ENCODE peak calls at places on chromosomes 1 and 21, in six cellular contexts. S is osteoblast, D is OCI-LY7, F is ascending aorta, R is heart right ventricle, C is cardiac muscle cell. Y is an unnamed sample. For H3K36me3 and H3K4me1, the result is how much of the 10 kb centered on the place peaks cover.

GRCh38 chr1:49085079-49085478 is 308.4 kb upstream of the BEND5 start:
- DNase-seq in S (no peak), D (no peak), F (no peak), R (no peak), C (no peak), Y (no peak)

GRCh38 chr1:42228938-42229337 is 64.4 kb upstream of the GUCA2A start:
- DNase-seq in S (no peak), D (no peak), F (no peak), R (no peak), C (no peak), Y (no peak)

GRCh38 chr1:150628766-150629114 is 672 bp downstream of the ENSA start:
- DNase-seq in S (no peak), D (no peak), F (no peak), R (no peak), C (no peak), Y (no peak)

GRCh38 chr1:53266038-53266437 is 27.7 kb upstream of the MAGOH start:
- DNase-seq in S (no peak), D (peak), F (no peak), R (no peak), C (no peak), Y (no peak)

GRCh38 chr1:11072216-11072917 is 12.5 kb upstream of the SRM start:
- DNase-seq in S (peak), D (peak), F (no peak), R (no peak), C (no peak), Y (no peak)

GRCh38 chr1:182625716-182626504 is 21.7 kb upstream of the RGS16 start:
- DNase-seq in S (no peak), D (no peak), F (no peak), R (no peak), C (no peak), Y (no peak)

GRCh38 chr1:29772584-29772983 is 536.3 kb downstream of the PTPRU start:
- DNase-seq in S (no peak), D (no peak), F (no peak), R (no peak), C (no peak), Y (no peak)

GRCh38 chr1:17462677-17463076 is 23.2 kb upstream of the RCC2 start:
- DNase-seq in S (no peak), D (no peak), F (no peak), R (no peak), C (no peak), Y (no peak)

DNA sequence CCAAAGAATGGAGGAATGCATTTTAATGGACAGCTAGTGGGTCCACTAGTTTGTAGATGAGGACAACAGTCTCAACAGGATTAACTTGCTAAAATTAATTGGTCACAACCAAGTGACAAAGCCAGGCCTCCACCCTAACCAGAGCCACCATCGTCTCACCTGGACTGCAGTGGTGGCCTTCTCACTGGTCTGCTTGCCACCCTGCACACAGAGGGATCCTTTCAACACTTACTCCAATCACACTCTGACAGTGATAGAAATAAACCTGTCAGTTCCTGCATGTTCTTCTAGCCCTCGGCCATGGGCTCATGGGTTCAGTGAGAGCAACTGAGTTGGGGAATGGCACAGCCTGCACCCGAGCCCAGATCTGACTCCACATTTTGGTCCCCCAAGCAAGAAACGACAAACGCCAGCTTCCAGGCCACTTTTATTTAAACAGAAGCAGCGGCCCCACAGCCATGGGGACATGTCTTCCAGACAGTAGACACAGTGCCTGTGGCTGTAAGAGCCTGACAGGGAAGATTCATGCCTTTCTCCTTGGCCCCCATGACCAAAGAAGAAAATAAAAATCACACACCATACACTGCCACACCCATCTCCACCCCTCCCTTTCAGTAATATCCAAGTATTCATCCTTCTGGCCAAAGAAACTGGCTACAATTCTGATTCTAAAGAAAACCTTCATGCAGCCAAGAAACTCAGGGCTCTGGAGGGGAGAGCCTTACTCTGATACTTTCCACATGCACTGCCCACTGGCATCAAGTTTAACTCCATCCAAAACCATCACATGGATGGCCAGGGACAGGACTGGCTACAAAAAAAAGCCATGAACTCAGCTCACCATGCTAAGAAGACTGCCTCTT is 37.5 kb downstream of the DHCR24 start:
- DNase-seq in S (no peak), D (no peak), F (no peak), R (no peak), C (no peak), Y (no peak)
- H3K36me3 ChIP-seq in S (under half), D (half or more), F (under half), R (under half), C (under half), Y (under half)

DNA sequence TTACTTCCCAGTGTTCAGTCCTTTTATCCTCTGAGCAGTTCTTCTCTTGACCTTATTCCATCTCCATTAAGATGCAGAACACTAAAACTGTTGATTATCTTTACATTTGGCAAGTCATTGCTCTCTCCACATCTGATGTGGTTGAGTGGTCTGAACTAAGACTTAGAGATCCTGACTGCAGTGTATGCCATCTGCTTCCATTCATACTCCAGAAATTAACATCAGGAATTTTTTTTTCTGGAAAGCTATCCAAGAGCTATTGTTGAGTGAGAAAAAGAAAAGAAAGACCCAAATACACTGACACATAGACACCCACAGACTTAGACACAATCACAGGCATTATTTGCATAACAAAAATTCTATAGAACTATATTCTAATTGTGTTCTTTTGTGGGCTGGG is 3.7 kb upstream of the TRIM62 start:
- DNase-seq in S (no peak), D (no peak), F (no peak), R (no peak), C (no peak), Y (no peak)
- H3K4me1 ChIP-seq in S (under half), D (under half), F (under half), R (under half), C (under half), Y (under half)

GRCh38 chr1:99648107-99648506 is 2.2 kb downstream of the PALMD start:
- DNase-seq in S (no peak), D (no peak), F (no peak), R (peak), C (no peak), Y (peak)
- TF ChIP-seq CTCF in S (peak), D (peak), F (no peak), R (no peak), C (no peak), Y (peak)

DNA sequence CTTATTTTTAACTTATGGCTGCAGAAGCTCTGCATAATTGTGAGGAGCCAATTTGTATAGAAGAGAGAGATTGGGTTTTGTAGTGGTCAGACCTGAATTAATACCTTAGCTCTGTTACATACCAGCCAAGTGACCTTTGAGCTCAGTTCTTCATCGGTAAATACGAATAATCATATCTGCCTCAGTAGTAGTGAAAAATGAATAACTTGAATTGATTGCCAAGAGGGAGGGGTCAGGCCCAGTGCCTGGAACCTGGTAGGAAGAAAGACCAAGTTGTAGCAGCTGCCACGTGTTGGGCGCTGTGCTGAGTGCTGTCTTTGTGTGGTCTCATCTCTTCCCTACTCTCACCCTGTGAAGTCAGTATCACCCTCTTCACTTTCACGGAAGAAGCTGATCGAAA is 247.5 kb downstream of the PBX1 start:
- DNase-seq in S (no peak), D (no peak), F (no peak), R (no peak), C (no peak), Y (no peak)
- H3K36me3 ChIP-seq in S (under half), D (under half), F (under half), R (under half), C (under half), Y (under half)

DNA sequence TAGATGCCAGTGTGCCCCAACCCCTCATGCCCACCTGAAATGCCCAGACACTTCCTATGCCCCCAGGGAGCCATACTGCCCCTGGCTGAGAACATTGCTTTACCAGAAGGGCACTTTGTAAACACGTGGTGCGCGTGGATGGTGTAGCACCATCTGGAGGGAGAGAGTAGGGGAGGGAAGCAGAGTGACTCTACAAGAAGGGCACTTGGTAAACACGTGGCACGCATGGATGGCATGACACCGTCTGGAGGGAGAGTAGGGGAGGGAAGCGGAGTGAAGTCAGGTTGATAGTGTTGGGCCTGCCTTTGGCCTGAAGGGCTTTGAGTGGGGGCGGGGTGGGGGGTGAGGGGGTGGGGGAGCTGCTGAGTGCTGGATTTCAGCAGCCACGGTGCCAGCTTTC is 324.0 kb upstream of the VAMP3 start:
- DNase-seq in S (no peak), D (no peak), F (no peak), R (no peak), C (no peak), Y (no peak)
- H3K4me1 ChIP-seq in S (under half), D (under half), F (under half), R (under half), C (under half), Y (under half)

GRCh38 chr1:203627819-203628184 is 1.2 kb downstream of the ATP2B4 start:
- DNase-seq in S (peak), D (peak), F (no peak), R (no peak), C (no peak), Y (no peak)

GRCh38 chr1:203628185-203628996 is 1.8 kb downstream of the ATP2B4 start:
- DNase-seq in S (peak), D (no peak), F (no peak), R (peak), C (peak), Y (peak)

GRCh38 chr1:203624341-203624712 is 2.3 kb upstream of the ATP2B4 start:
- DNase-seq in S (no peak), D (no peak), F (no peak), R (no peak), C (no peak), Y (no peak)

GRCh38 chr1:203626910-203627246 is 246 bp downstream of the ATP2B4 start:
- DNase-seq in S (no peak), D (no peak), F (no peak), R (no peak), C (no peak), Y (no peak)

GRCh38 chr1:203625623-203626189 is 926 bp upstream of the ATP2B4 start:
- DNase-seq in S (no peak), D (peak), F (no peak), R (peak), C (no peak), Y (no peak)
- TF ChIP-seq CTCF in S (peak), D (peak), F (peak), R (no peak), C (no peak), Y (no peak)

GRCh38 chr1:107594541-107594940 is 370.4 kb downstream of the VAV3 start:
- DNase-seq in S (no peak), D (no peak), F (no peak), R (no peak), C (no peak), Y (no peak)
- H3K36me3 ChIP-seq in S (under half), D (under half), F (under half), R (under half), C (under half), Y (under half)

DNA sequence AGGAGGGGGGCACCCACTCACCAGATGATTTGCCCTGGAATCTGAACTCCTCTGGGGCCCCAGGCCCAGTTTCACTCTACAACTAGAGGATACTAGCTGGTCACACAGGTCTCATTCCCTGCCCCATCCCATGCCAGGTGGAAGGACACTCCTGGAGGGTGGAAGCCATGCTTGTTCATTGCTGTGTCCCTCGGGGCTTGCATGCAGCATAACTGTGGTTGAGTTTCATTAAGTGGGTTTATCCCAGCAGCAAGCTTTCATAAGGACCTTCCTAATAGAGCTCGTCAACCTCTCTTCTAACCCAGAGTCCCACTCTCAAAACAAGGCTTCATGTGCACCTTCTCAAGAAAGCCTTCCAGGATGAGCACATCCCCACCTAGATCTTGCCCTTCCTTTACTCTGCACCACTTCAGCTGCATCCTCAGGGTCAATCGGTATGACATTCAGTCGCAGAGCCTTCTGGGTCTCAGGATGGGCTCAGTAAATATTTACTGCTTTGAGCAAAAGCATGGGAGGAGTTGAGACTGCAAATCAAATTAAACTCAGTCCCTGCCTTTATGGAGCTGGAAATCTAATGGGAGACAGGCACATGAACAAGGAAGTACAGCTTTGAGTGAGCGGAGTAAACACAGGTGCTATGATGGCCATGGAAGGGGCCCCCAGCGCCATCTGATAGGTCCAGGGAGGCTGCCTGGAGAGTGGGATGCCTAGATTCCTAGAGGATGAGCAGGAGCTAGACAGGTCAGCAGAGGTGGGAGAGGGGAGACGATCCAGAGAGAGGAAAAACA is 32.3 kb downstream of the LAMB3 start:
- DNase-seq in S (no peak), D (no peak), F (no peak), R (no peak), C (no peak), Y (no peak)
- H3K4me1 ChIP-seq in S (under half), D (under half), F (under half), R (half or more), C (under half), Y (under half)

GRCh38 chr21:45543371-45543709 is 1.1 kb upstream of the SLC19A1 start:
- DNase-seq in S (peak), D (no peak), F (no peak), R (peak), C (no peak), Y (peak)

GRCh38 chr21:45542667-45543370 is 579 bp upstream of the SLC19A1 start:
- DNase-seq in S (peak), D (no peak), F (no peak), R (peak), C (no peak), Y (peak)

GRCh38 chr21:45543710-45544448 is 1.6 kb upstream of the SLC19A1 start:
- DNase-seq in S (peak), D (no peak), F (no peak), R (peak), C (no peak), Y (peak)

GRCh38 chr21:45541221-45542039 is 810 bp downstream of the SLC19A1 start:
- DNase-seq in S (peak), D (peak), F (no peak), R (peak), C (peak), Y (peak)

DNA sequence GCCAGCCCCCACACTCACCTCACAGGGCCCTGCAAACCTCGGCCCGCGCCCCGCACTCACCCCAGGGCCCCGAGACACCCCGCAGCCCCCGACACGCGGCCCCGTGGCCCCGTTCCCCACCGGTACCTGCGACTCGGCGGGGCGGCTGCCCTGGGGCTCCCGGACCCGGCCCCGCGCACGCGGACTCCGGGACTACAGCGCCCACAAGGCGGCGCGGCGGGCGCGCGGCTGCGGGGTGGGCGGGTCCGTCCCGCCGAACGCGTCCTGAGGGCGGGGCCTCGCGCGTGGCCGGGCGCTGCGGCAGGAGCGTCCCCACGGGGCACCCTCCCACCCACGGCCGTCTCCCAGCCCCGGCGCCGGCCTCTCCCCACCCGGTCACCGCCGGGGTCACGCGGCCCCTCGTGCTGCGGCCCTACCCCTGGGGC is at the start of gene SLC19A1:
- DNase-seq in S (peak), D (peak), F (no peak), R (peak), C (peak), Y (peak)
- TF ChIP-seq CTCF in S (no peak), D (no peak), F (peak), R (peak), C (peak), Y (peak)